ENCODE peak calls at places on chromosome 1, in six cellular contexts. Z is HS-5; C is non-pigmented ciliary epithelial cell; P is IMR-90; H is neural crest cell; J is stimulated activated CD4-positive, alpha-beta T cell treated with anti-CD3 and anti-CD28 coated beads, Interleukin-15, amount 100 ng/mL, for 1 hour. T is an unnamed sample.

GRCh38 chr1:54705153-54705552 is 10.5 kb upstream of the TTC4 start:
- DNase-seq in H (no peak), Z (no peak), C (no peak), P (no peak), J (no peak), T (no peak)

GRCh38 chr1:234495231-234495990 is 16.4 kb upstream of the TARBP1 start:
- DNase-seq in H (no peak), P (peak), J (no peak), C (peak), Z (peak), T (no peak)

GRCh38 chr1:29546496-29546895 is 310.2 kb downstream of the PTPRU start:
- DNase-seq in C (no peak), H (no peak), Z (no peak), P (no peak), J (no peak), T (no peak)

GRCh38 chr1:194339451-194339850 is 1153.0 kb upstream of the B3GALT2 start:
- DNase-seq in Z (no peak), P (no peak), H (no peak), J (no peak), C (no peak), T (no peak)

GRCh38 chr1:23167353-23168078 is 1.1 kb downstream of the LUZP1 start:
- DNase-seq in H (peak), P (peak), Z (peak), J (peak), C (no peak), T (peak)

GRCh38 chr1:233368106-233368783 is 40.7 kb downstream of the MAP3K21 start:
- DNase-seq in H (no peak), J (no peak), P (peak), Z (no peak), C (no peak), T (no peak)

GRCh38 chr1:46689326-46689725 is 17.7 kb downstream of the TEX38 start:
- DNase-seq in P (no peak), C (no peak), Z (no peak), H (no peak), J (no peak), T (no peak)

GRCh38 chr1:217363319-217363718 is 267.6 kb downstream of the GPATCH2 start:
- DNase-seq in J (no peak), C (no peak), H (no peak), P (peak), Z (peak), T (no peak)

GRCh38 chr1:113534130-113534817 is 144.0 kb downstream of the MAGI3 start:
- DNase-seq in C (peak), Z (peak), J (no peak), H (no peak), P (peak), T (no peak)

GRCh38 chr1:206466840-206467649 is 3.2 kb upstream of the IKBKE start:
- DNase-seq in C (no peak), J (no peak), P (no peak), Z (no peak), H (no peak), T (no peak)

GRCh38 chr1:178192686-178193085 is 98.8 kb downstream of the RASAL2 start:
- DNase-seq in H (no peak), Z (peak), P (peak), C (peak), J (no peak), T (no peak)

GRCh38 chr1:8908388-8909151 is 30.1 kb upstream of the ENO1 start:
- DNase-seq in J (no peak), P (no peak), Z (no peak), C (no peak), H (no peak), T (no peak)

GRCh38 chr1:114299331-114300005 is 145.8 kb upstream of the SYT6 start:
- DNase-seq in Z (no peak), P (peak), C (no peak), J (no peak), H (no peak), T (no peak)

GRCh38 chr1:31977361-31978131 is 36.1 kb upstream of the KHDRBS1 start:
- DNase-seq in C (no peak), P (peak), J (no peak), Z (no peak), H (no peak), T (no peak)

GRCh38 chr1:193754732-193755427 is 568.5 kb upstream of the B3GALT2 start:
- DNase-seq in Z (no peak), J (no peak), P (no peak), H (no peak), C (no peak), T (no peak)

GRCh38 chr1:214476958-214477870 is 74.2 kb downstream of the PTPN14 start:
- DNase-seq in C (peak), J (no peak), P (peak), Z (peak), H (no peak), T (no peak)

GRCh38 chr1:93180723-93181613 is at the start of gene CCDC18:
- DNase-seq in J (peak), Z (no peak), P (peak), H (no peak), C (no peak), T (no peak)

GRCh38 chr1:207868769-207869721 is 41.9 kb downstream of the CD34 start:
- DNase-seq in C (no peak), H (peak), Z (peak), P (peak), J (peak), T (peak)

GRCh38 chr1:42680921-42681683 is 1.1 kb upstream of the YBX1 start:
- DNase-seq in C (no peak), Z (no peak), H (no peak), J (no peak), P (no peak), T (no peak)

T was measured in anterior cingulate cortex.